ENCODE peak calls at places on chromosome 21, in four cellular contexts. Q is fibroblast of lung, E is DND-41, B is astrocyte. P is an unnamed sample.

GRCh38 chr21:36478941-36479340 is 981 bp downstream of the CLDN14 start:
- DNase-seq in Q (peak; percentile 55), E (no peak), B (peak; percentile 32), P (no peak)

GRCh38 chr21:29382029-29382654 is 83.4 kb downstream of the BACH1 start:
- DNase-seq in Q (peak; percentile 90), E (no peak), B (peak; percentile 83), P (no peak)

GRCh38 chr21:43362306-43362927 is 64.5 kb downstream of the SIK1 start:
- DNase-seq in Q (peak; percentile 71), E (peak; percentile 95), B (peak; percentile 68), P (no peak)

GRCh38 chr21:41345934-41346685 is 15.7 kb upstream of the MX2 start:
- DNase-seq in Q (no peak), E (no peak), B (no peak), P (no peak)

GRCh38 chr21:34530264-34530663 is 18.3 kb upstream of the KCNE1 start:
- DNase-seq in Q (peak; percentile 93), E (no peak), B (peak; percentile 90), P (no peak)

GRCh38 chr21:34147835-34148804 is 74.7 kb downstream of the MRPS6 start:
- DNase-seq in Q (peak; percentile 69), E (no peak), B (peak; percentile 57), P (no peak)

GRCh38 chr21:42465008-42465878 is 30.8 kb downstream of the RSPH1 start:
- DNase-seq in Q (peak; percentile 6), E (no peak), B (no peak), P (no peak)

GRCh38 chr21:42525676-42526378 is 12.2 kb downstream of the SLC37A1 start:
- DNase-seq in Q (no peak), E (no peak), B (no peak), P (no peak)

GRCh38 chr21:27026501-27026900 is 59.6 kb upstream of the ADAMTS5 start:
- DNase-seq in Q (peak; percentile 13), E (no peak), B (no peak), P (no peak)

GRCh38 chr21:36338975-36339374 is 19.0 kb downstream of the MORC3 start:
- DNase-seq in Q (no peak), E (no peak), B (no peak), P (no peak)

GRCh38 chr21:28104346-28104745 is 888.3 kb downstream of the LTN1 start:
- DNase-seq in Q (no peak), E (no peak), B (no peak), P (no peak)

GRCh38 chr21:29586696-29587095 is 288.0 kb downstream of the BACH1 start:
- DNase-seq in Q (no peak), E (no peak), B (no peak), P (no peak)

GRCh38 chr21:36696390-36696639 is 2.6 kb upstream of the SIM2 start:
- DNase-seq in Q (no peak), E (no peak), B (no peak), P (no peak)

GRCh38 chr21:43832158-43832550 is 32.9 kb upstream of the AGPAT3 start:
- DNase-seq in Q (no peak), E (no peak), B (no peak), P (no peak)

GRCh38 chr21:40685121-40685630 is 161.8 kb downstream of the DSCAM start:
- DNase-seq in Q (no peak), E (no peak), B (no peak), P (peak; percentile 56)

GRCh38 chr21:35441868-35442582 is 392.9 kb upstream of the RUNX1 start:
- DNase-seq in Q (no peak), E (no peak), B (no peak), P (no peak)

GRCh38 chr21:41164052-41164451 is 3.9 kb upstream of the BACE2 start:
- DNase-seq in Q (no peak), E (no peak), B (no peak), P (no peak)

GRCh38 chr21:43693981-43694380 is 24.9 kb upstream of the PDXK start:
- DNase-seq in Q (no peak), E (no peak), B (no peak), P (no peak)

GRCh38 chr21:31132574-31133242 is 94.4 kb upstream of the KRTAP19-8 start:
- DNase-seq in Q (peak; percentile 36), E (peak; percentile 85), B (peak; percentile 18), P (no peak)

GRCh38 chr21:41258617-41259016 is 58.0 kb upstream of the FAM3B start:
- DNase-seq in Q (no peak), E (no peak), B (no peak), P (no peak)

GRCh38 chr21:25572895-25573310 is 34.4 kb downstream of the MRPL39 start:
- DNase-seq in Q (peak; percentile 56), E (no peak), B (peak; percentile 60), P (no peak)

GRCh38 chr21:24824209-24824608 is 783.1 kb downstream of the MRPL39 start:
- DNase-seq in Q (no peak), E (no peak), B (no peak), P (no peak)

GRCh38 chr21:38995071-38995669 is 188.1 kb downstream of the PSMG1 start:
- DNase-seq in Q (no peak), E (no peak), B (no peak), P (no peak)
- H3K4me1 ChIP-seq in Q (peaks cover 21% of the 10 kb centered on the region), E (peaks cover 49% of the 10 kb centered on the region), B (peaks cover 19% of the 10 kb centered on the region), P (peaks cover 31% of the 10 kb centered on the region)

DNA sequence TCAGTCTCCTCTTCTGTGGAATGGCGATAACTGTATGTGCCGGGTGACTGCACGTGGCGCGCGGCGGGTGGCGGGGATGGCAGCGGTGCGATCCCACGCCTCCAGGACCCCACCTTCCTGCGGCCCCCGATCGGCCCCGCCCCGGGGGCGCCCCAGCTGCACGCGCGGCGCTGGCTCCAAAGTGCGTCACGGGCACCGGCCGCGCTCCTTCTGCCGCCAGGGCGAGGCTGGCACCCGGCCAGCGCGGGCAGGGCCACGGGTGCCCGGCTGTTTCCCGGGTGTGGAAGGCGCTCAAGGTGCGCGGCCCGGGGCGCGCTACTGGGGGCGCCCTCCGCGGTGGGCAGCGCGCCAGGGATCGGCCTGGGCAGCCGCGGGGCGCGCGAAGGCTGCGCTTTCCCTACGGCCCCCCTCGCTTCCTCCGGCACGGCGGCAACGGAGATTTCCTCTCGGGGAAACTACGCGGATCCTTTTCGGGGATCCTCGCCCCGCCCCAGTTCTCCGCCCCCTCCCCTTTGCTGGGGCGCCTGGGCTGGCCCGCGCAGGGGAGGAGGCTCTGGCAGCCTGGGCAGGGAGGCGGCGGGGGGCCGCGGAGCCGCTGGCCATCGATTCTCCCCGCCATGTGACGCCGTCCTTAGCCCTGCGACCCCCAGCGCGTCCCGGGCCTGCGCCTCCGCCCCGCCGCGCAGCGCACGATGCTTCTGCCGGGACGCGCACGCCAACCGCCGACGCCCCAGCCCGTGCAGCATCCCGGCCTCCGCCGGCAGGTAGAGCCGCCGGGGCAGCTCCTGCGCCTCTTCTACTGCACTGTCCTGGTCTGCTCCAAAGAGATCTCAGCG is at the start of gene EVA1C:
- DNase-seq in Q (peak; percentile 32), E (no peak), B (no peak), P (no peak)
- H3K36me3 ChIP-seq in Q (no peaks in the 10 kb centered on the region), E (no peaks in the 10 kb centered on the region), B (no peaks in the 10 kb centered on the region), P (peaks cover 6% of the 10 kb centered on the region)

GRCh38 chr21:37915516-37915915 is 741 bp downstream of the KCNJ6 start:
- DNase-seq in Q (no peak), E (no peak), B (no peak), P (no peak)
- TF ChIP-seq EZH2 in Q (no peak), E (no peak), B (peak; percentile 23), P (peak; percentile 76)

DNA sequence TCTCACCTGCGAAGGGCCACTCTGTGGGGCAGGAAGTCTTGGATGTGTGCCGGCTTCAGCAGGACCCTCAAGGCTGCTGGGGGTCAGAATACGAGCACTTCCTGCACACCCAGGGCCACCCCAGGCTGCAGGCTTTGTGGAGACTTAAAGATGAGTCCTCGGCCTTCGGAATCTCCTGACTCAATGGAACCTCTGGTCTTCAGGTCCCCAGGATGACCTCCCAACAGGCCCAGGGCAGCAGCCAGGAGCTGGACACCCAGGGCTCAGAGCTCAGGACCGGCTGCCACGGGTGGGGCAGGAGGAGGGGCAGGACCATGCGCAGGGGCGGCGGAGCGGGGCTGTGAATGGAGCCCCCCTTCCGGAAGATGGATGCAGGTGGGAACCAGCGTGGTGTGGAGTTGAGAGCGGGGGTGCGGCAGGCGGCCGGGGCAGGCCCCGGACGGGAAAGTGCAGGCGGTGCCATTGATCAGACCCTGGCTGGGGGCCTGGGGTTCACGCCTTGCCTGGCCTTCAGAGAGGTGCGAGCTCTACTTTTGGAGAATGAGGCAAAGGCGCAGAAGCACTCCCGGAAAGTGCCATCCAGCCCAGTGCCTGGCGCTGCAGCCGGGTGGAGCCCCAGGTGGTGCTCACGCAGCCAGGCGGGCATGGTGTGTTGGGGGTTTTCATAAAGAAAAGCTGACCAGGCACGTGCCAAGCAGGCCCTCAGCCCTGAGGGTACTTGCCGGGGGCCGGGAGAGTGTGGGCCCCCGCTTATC is 10.4 kb downstream of the COL18A1 start:
- DNase-seq in Q (no peak), E (no peak), B (no peak), P (no peak)
- H3K4me1 ChIP-seq in Q (no peaks in the 10 kb centered on the region), E (no peaks in the 10 kb centered on the region), B (peaks cover 12% of the 10 kb centered on the region), P (peaks cover 8% of the 10 kb centered on the region)

P was measured in keratinocyte.